ENCODE peak calls at places on chromosomes 13 and 19, in four cellular contexts. G, C, U and N are unnamed samples.

GRCh38 chr13:25335856-25336255 is 34.4 kb downstream of the NUP58 start:
- DNase-seq in U (no peak), G (no peak), C (no peak), N (no peak)

GRCh38 chr13:89902223-89902622 is 1445.3 kb upstream of the MIR17HG start:
- DNase-seq in U (no peak), G (no peak), C (no peak), N (no peak)

GRCh38 chr13:98445340-98446233 is 131.3 kb downstream of the STK24 start:
- DNase-seq in U (peak), G (peak), C (peak), N (peak)

GRCh38 chr13:34019870-34020269 is 201.9 kb downstream of the RFC3 start:
- DNase-seq in C (no peak), G (no peak), U (no peak), N (no peak)

GRCh38 chr13:26497991-26498423 is 59.5 kb upstream of the WASF3 start:
- DNase-seq in C (no peak), U (no peak), G (no peak), N (no peak)

GRCh38 chr13:74132152-74132767 is 1.9 kb downstream of the KLF12 start:
- DNase-seq in C (no peak), U (no peak), G (peak), N (no peak)

GRCh38 chr19:46970815-46971214 is 48.8 kb upstream of the NPAS1 start:
- DNase-seq in C (peak), G (no peak), U (no peak), N (no peak)

GRCh38 chr13:105336706-105337582 is 1198.5 kb downstream of the EFNB2 start:
- DNase-seq in G (no peak), C (no peak), U (no peak), N (no peak)

GRCh38 chr13:27830010-27830409 is 37.7 kb downstream of the GSX1 start:
- DNase-seq in C (peak), G (peak), U (peak), N (peak)

GRCh38 chr13:103466761-103467160 is 400.5 kb upstream of the SLC10A2 start:
- DNase-seq in U (no peak), C (no peak), G (no peak), N (no peak)

GRCh38 chr13:102504002-102504401 is 92.8 kb upstream of the TPP2 start:
- DNase-seq in G (no peak), U (no peak), C (no peak), N (no peak)

GRCh38 chr13:32117696-32118095 is 86.1 kb downstream of the FRY start:
- DNase-seq in U (no peak), G (no peak), C (peak), N (no peak)

GRCh38 chr19:36225219-36225892 is 10.4 kb downstream of the ZNF146 start:
- DNase-seq in C (no peak), G (no peak), U (no peak), N (no peak)

GRCh38 chr13:41354416-41354815 is 43.3 kb downstream of the NAA16 start:
- DNase-seq in G (no peak), U (no peak), C (no peak), N (no peak)

GRCh38 chr13:112032186-112032835 is 34.6 kb upstream of the SOX1 start:
- DNase-seq in U (no peak), G (no peak), C (no peak), N (no peak)

GRCh38 chr19:19061491-19061890 is 2.3 kb upstream of the SLC25A42 start:
- DNase-seq in U (no peak), G (no peak), C (peak), N (no peak)

GRCh38 chr13:46386996-46387851 is at the start of gene RUBCNL:
- DNase-seq in G (peak), C (no peak), U (no peak), N (peak)

GRCh38 chr19:2603320-2603719 is 99.2 kb downstream of the GNG7 start:
- DNase-seq in U (no peak), C (no peak), G (peak), N (no peak)

GRCh38 chr19:55345101-55345817 is 5.6 kb downstream of the KMT5C start:
- DNase-seq in C (no peak), U (no peak), G (no peak), N (no peak)
- TF ChIP-seq POLR2A in C (no peak), U (no peak), G (no peak), N (no peak)

GRCh38 chr19:49665301-49666119 is at the start of the genes BCL2L12 and IRF3:
- DNase-seq in G (peak), U (peak), C (peak), N (peak)
- TF ChIP-seq POLR2A in G (peak), U (peak), C (peak), N (peak)

DNA sequence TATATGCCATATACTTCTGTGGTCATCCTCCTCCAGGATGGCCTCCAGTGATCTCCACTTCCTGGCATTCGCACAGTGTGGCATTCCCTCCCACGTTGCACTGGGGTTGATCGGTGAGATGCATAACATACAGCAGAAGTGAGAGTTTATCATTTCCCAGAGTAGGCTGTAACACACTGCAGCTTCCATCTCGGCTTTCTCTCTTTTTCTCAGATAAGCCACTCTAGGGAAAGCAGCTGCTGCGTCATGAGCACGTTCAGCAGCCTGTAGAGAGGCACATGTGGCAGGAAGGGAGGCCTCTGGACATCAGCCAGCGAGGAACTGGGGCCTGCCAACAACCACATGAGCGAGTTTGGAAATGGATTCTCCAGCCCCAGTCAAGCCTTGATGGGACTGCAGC is 807.1 kb downstream of the DIAPH3 start:
- DNase-seq in C (peak), U (no peak), G (no peak), N (no peak)
- TF ChIP-seq POLR2A in C (no peak), U (no peak), G (no peak), N (no peak)

DNA sequence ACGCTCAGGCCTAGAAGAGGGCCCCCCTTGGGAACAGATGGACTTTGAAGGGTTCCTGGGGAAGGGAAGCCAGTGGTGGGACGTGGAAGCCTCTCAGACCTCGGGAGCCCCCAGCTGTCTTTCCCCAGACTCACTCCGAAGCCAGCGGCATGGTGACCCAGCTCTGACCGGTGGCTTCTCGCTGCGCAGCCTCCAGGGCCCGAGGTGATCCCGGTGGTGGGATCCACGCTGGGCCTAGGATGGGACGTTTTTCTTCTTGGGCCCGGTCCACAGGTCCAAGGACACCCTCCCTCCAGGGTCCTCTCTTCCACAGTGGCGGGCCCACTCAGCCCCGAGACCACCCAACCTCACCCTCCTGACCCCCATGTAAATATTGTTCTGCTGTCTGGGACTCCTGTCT is 24.6 kb downstream of the HPN start:
- DNase-seq in C (no peak), U (no peak), G (no peak), N (no peak)
- TF ChIP-seq POLR2A in C (no peak), U (no peak), G (no peak), N (no peak)

GRCh38 chr19:50334741-50335421 is 5.7 kb upstream of the KCNC3 start:
- DNase-seq in G (no peak), C (peak), U (no peak), N (no peak)
- TF ChIP-seq POLR2A in G (no peak), C (no peak), U (no peak), N (no peak)

GRCh38 chr13:63120883-63121282 is 1705.2 kb upstream of the PCDH20 start:
- DNase-seq in C (no peak), G (no peak), U (no peak), N (no peak)
- TF ChIP-seq POLR2A in C (no peak), G (no peak), U (no peak), N (no peak)